ENCODE peak calls at places on chromosomes 2 and 18, in five cellular contexts. X is C1 segment of cervical spinal cord; V is activated CD8-positive, alpha-beta memory T cell treated with anti-CD3 and anti-CD28 coated beads for 4 hours; A is activated T-cell treated with anti-CD3 and anti-CD28 coated beads, Interleukin-2, amount 50 U/mL, for 1 hour; Q is H9. F is an unnamed sample.
A peak's percentile ranks its signal among the peaks of the same experiment; 100 is the strongest.

GRCh38 chr2:177332041-177332991 is 60.3 kb upstream of the AGPS start:
- DNase-seq in X (peak; percentile 46), V (no peak), A (no peak), Q (no peak), F (peak; percentile 45)

GRCh38 chr2:197946562-197946961 is 142.2 kb downstream of the PLCL1 start:
- DNase-seq in X (no peak), V (no peak), A (no peak), Q (peak; percentile 26), F (no peak)

GRCh38 chr2:189444322-189444721 is 3.0 kb downstream of the WDR75 start:
- DNase-seq in X (no peak), V (no peak), A (no peak), Q (no peak), F (no peak)

GRCh38 chr18:74652392-74652988 is 54.8 kb downstream of the ZNF407 start:
- DNase-seq in X (no peak), V (no peak), A (no peak), Q (no peak), F (peak; percentile 32)

GRCh38 chr2:105377871-105378270 is 21.0 kb downstream of the FHL2 start:
- DNase-seq in X (no peak), V (no peak), A (no peak), Q (no peak), F (no peak)

GRCh38 chr18:64258111-64258650 is 109.3 kb upstream of the LINC00305 start:
- DNase-seq in X (no peak), V (no peak), A (no peak), Q (no peak), F (no peak)

GRCh38 chr18:41096504-41096903 is 858.5 kb upstream of the PIK3C3 start:
- DNase-seq in X (no peak), V (no peak), A (no peak), Q (no peak), F (no peak)

GRCh38 chr2:72603481-72603880 is 222.4 kb downstream of the EXOC6B start:
- DNase-seq in X (no peak), V (no peak), A (no peak), Q (no peak), F (no peak)

GRCh38 chr2:205972113-205972512 is 113.9 kb downstream of the INO80D start:
- DNase-seq in X (no peak), V (no peak), A (no peak), Q (no peak), F (no peak)

GRCh38 chr2:219446101-219446504 is 11.5 kb downstream of the SPEG start:
- DNase-seq in X (peak; percentile 12), V (no peak), A (no peak), Q (peak; percentile 69), F (no peak)

GRCh38 chr2:43759195-43759594 is 14.6 kb upstream of the DYNC2LI1 start:
- DNase-seq in X (no peak), V (no peak), A (no peak), Q (no peak), F (no peak)

GRCh38 chr2:106314427-106314826 is 120.3 kb upstream of the UXS1 start:
- DNase-seq in X (no peak), V (no peak), A (no peak), Q (no peak), F (no peak)

GRCh38 chr2:7736646-7737305 is 819.6 kb downstream of the RNF144A start:
- DNase-seq in X (no peak), V (no peak), A (no peak), Q (no peak), F (no peak)

GRCh38 chr2:3289526-3289925 is 88.1 kb downstream of the EIPR1 start:
- DNase-seq in X (no peak), V (no peak), A (no peak), Q (no peak), F (no peak)

GRCh38 chr2:148670773-148671172 is 26.2 kb downstream of the EPC2 start:
- DNase-seq in X (no peak), V (no peak), A (no peak), Q (no peak), F (no peak)

GRCh38 chr2:18401471-18401870 is 159.0 kb downstream of the RDH14 start:
- DNase-seq in X (no peak), V (no peak), A (no peak), Q (no peak), F (no peak)

GRCh38 chr2:151071382-151071781 is 190.3 kb downstream of the RBM43 start:
- DNase-seq in X (no peak), V (no peak), A (no peak), Q (peak; percentile 53), F (no peak)

GRCh38 chr2:177056540-177056939 is 156.1 kb upstream of the HNRNPA3 start:
- DNase-seq in X (no peak), V (no peak), A (no peak), Q (peak; percentile 50), F (no peak)

GRCh38 chr2:161223139-161223732 is 63.0 kb downstream of the TANK start:
- DNase-seq in X (no peak), V (no peak), A (no peak), Q (no peak), F (peak; percentile 73)

GRCh38 chr18:43620936-43621335 is 343.6 kb upstream of the SYT4 start:
- DNase-seq in X (no peak), V (no peak), A (no peak), Q (no peak), F (no peak)

GRCh38 chr2:31384771-31385276 is 29.7 kb downstream of the XDH start:
- DNase-seq in X (no peak), V (no peak), A (no peak), Q (no peak), F (no peak)

GRCh38 chr2:121881950-121882349 is 126.5 kb downstream of the TSN start:
- DNase-seq in X (no peak), V (no peak), A (no peak), Q (no peak), F (no peak)

GRCh38 chr18:73461780-73462059 is 593.9 kb upstream of the NETO1 start:
- DNase-seq in X (no peak), V (no peak), A (no peak), Q (no peak), F (no peak)

GRCh38 chr2:113818382-113818951 is 62.0 kb upstream of the SLC35F5 start:
- DNase-seq in X (no peak), V (no peak), A (no peak), Q (peak; percentile 61), F (no peak)

GRCh38 chr18:21538230-21538629 is 62.3 kb downstream of the ESCO1 start:
- DNase-seq in X (no peak), V (no peak), A (no peak), Q (no peak), F (no peak)

GRCh38 chr2:157055660-157056199 is 201.8 kb upstream of the GALNT5 start:
- DNase-seq in X (no peak), V (no peak), A (no peak), Q (no peak), F (peak; percentile 32)

GRCh38 chr2:198309673-198310280 is 505.4 kb downstream of the PLCL1 start:
- DNase-seq in X (peak; percentile 18), V (peak; percentile 30), A (peak; percentile 26), Q (peak; percentile 50), F (peak; percentile 40)

GRCh38 chr2:209334188-209335017 is 89.4 kb upstream of the MAP2 start:
- DNase-seq in X (peak; percentile 39), V (no peak), A (no peak), Q (peak; percentile 40), F (peak; percentile 52)

GRCh38 chr2:127217470-127218325 is 2.4 kb downstream of the CYP27C1 start:
- DNase-seq in X (no peak), V (no peak), A (no peak), Q (peak; percentile 67), F (no peak)

GRCh38 chr2:218745559-218746469 is 35.2 kb downstream of the TTLL4 start:
- DNase-seq in X (peak; percentile 86), V (no peak), A (no peak), Q (no peak), F (no peak)